ENCODE peak calls at places on chromosomes 3 and 15, in eight cellular contexts. S, B, X, R, C, U, Q and P are unnamed samples.

GRCh38 chr3:32340039-32340438 is 51.6 kb upstream of the CMTM7 start:
- DNase-seq in S (peak; percentile 68), B (no peak), X (no peak), R (no peak), C (no peak), U (peak; percentile 51), Q (no peak), P (peak; percentile 51)

GRCh38 chr15:73010154-73011152 is 41.8 kb upstream of the NEO1 start:
- DNase-seq in S (no peak), B (no peak), X (no peak), R (no peak), C (no peak), U (no peak), Q (no peak), P (no peak)

GRCh38 chr3:157204431-157204830 is 44.5 kb upstream of the CCNL1 start:
- DNase-seq in S (peak; percentile 51), B (no peak), X (no peak), R (no peak), C (no peak), U (peak; percentile 26), Q (no peak), P (no peak)

GRCh38 chr3:186775999-186776398 is 7.4 kb upstream of the EIF4A2 start:
- DNase-seq in S (peak; percentile 80), B (no peak), X (no peak), R (no peak), C (no peak), U (no peak), Q (no peak), P (no peak)

GRCh38 chr3:38281895-38282686 is at the start of gene SLC22A14:
- DNase-seq in S (no peak), B (no peak), X (no peak), R (no peak), C (no peak), U (no peak), Q (no peak), P (no peak)

GRCh38 chr15:73573572-73573971 is 59.6 kb downstream of the NPTN start:
- DNase-seq in S (no peak), B (peak; percentile 5), X (no peak), R (no peak), C (no peak), U (no peak), Q (no peak), P (no peak)

GRCh38 chr3:149554826-149555225 is 80.3 kb downstream of the TM4SF4 start:
- DNase-seq in S (peak; percentile 62), B (no peak), X (no peak), R (no peak), C (no peak), U (no peak), Q (no peak), P (no peak)

GRCh38 chr3:129599607-129600006 is 6.9 kb downstream of the PLXND1 start:
- DNase-seq in S (peak; percentile 85), B (no peak), X (peak; percentile 70), R (no peak), C (no peak), U (no peak), Q (no peak), P (no peak)

GRCh38 chr3:25472153-25472552 is 44.1 kb downstream of the RARB start:
- DNase-seq in S (no peak), B (no peak), X (no peak), R (no peak), C (no peak), U (no peak), Q (no peak), P (no peak)

GRCh38 chr3:152350764-152351163 is 82.0 kb downstream of the MBNL1 start:
- DNase-seq in S (no peak), B (no peak), X (no peak), R (no peak), C (no peak), U (no peak), Q (no peak), P (no peak)

GRCh38 chr3:194534243-194534642 is 47.4 kb upstream of the ATP13A3 start:
- DNase-seq in S (no peak), B (no peak), X (no peak), R (no peak), C (no peak), U (no peak), Q (no peak), P (no peak)

GRCh38 chr15:92616621-92617179 is 38.9 kb downstream of the FAM174B start:
- DNase-seq in S (no peak), B (no peak), X (peak; percentile 52), R (no peak), C (no peak), U (no peak), Q (no peak), P (no peak)

GRCh38 chr3:150232992-150233451 is 175.1 kb upstream of the TSC22D2 start:
- DNase-seq in S (peak; percentile 93), B (no peak), X (no peak), R (peak; percentile 29), C (no peak), U (peak; percentile 88), Q (no peak), P (no peak)

GRCh38 chr3:4138150-4138783 is 164.9 kb upstream of the SETMAR start:
- DNase-seq in S (no peak), B (no peak), X (no peak), R (no peak), C (no peak), U (no peak), Q (no peak), P (no peak)

GRCh38 chr3:184003187-184003967 is 14.3 kb downstream of the ABCC5 start:
- DNase-seq in S (peak; percentile 62), B (no peak), X (no peak), R (no peak), C (no peak), U (no peak), Q (no peak), P (no peak)

GRCh38 chr3:23877324-23877980 is 39.3 kb downstream of the NKIRAS1 start:
- DNase-seq in S (peak; percentile 80), B (no peak), X (peak; percentile 54), R (no peak), C (no peak), U (no peak), Q (no peak), P (no peak)

GRCh38 chr3:111747490-111747889 is 111.6 kb upstream of the PHLDB2 start:
- DNase-seq in S (peak; percentile 55), B (no peak), X (no peak), R (no peak), C (no peak), U (no peak), Q (no peak), P (no peak)

GRCh38 chr15:85800460-85801123 is 5.9 kb upstream of the KLHL25 start:
- DNase-seq in S (peak; percentile 89), B (peak; percentile 69), X (peak; percentile 77), R (no peak), C (no peak), U (peak; percentile 77), Q (no peak), P (no peak)

GRCh38 chr15:76343313-76343996 is 6.9 kb downstream of the ISL2 start:
- DNase-seq in S (no peak), B (no peak), X (no peak), R (no peak), C (no peak), U (no peak), Q (no peak), P (no peak)

GRCh38 chr15:66931768-66932633 is 133.4 kb upstream of the SMAD3 start:
- DNase-seq in S (peak; percentile 80), B (no peak), X (no peak), R (no peak), C (no peak), U (no peak), Q (no peak), P (no peak)

GRCh38 chr15:64678126-64678819 is 97.1 kb downstream of the RBPMS2 start:
- DNase-seq in S (no peak), B (no peak), X (no peak), R (no peak), C (no peak), U (no peak), Q (no peak), P (no peak)